ENCODE peak calls at places on chromosomes 4 and X, in five cellular contexts. U is PC-3, D is AG09309, R is Calu3, B is left lung. X is an unnamed sample.

GRCh38 chr4:105725623-105726022 is 17.0 kb downstream of the GSTCD start:
- DNase-seq in U (peak), D (no peak), R (no peak), B (no peak), X (no peak)

GRCh38 chr4:58247792-58248191 is 1137.6 kb upstream of the IGFBP7 start:
- DNase-seq in U (peak), D (no peak), R (no peak), B (no peak), X (no peak)

GRCh38 chrX:22987452-22987851 is 12.3 kb upstream of the DDX53 start:
- DNase-seq in U (no peak), D (no peak), R (no peak), B (no peak), X (no peak)

GRCh38 chr4:104989363-104989762 is 157.3 kb upstream of the TET2 start:
- DNase-seq in U (peak), D (no peak), R (no peak), B (no peak), X (no peak)

GRCh38 chr4:178814908-178815307 is 1372.7 kb upstream of the AGA start:
- DNase-seq in U (peak), D (no peak), R (no peak), B (no peak), X (no peak)

GRCh38 chr4:120517966-120518365 is 404.6 kb downstream of the PRDM5 start:
- DNase-seq in U (peak), D (peak), R (no peak), B (no peak), X (no peak)

GRCh38 chrX:8668797-8669196 is 63.1 kb downstream of the ANOS1 start:
- DNase-seq in U (no peak), D (no peak), R (peak), B (no peak), X (no peak)

GRCh38 chrX:55839480-55839879 is 121.9 kb downstream of the RRAGB start:
- DNase-seq in U (no peak), D (no peak), R (no peak), B (no peak), X (no peak)

GRCh38 chr4:13599159-13599558 is 28.4 kb downstream of the BOD1L1 start:
- DNase-seq in U (no peak), D (no peak), R (no peak), B (no peak), X (no peak)

GRCh38 chr4:142778430-142778829 is 67.7 kb downstream of the INPP4B start:
- DNase-seq in U (no peak), D (peak), R (no peak), B (no peak), X (no peak)

GRCh38 chrX:69236641-69237040 is 71.4 kb upstream of the PJA1 start:
- DNase-seq in U (no peak), D (no peak), R (no peak), B (no peak), X (no peak)

GRCh38 chr4:150769845-150770244 is 187.9 kb downstream of the MAB21L2 start:
- DNase-seq in U (peak), D (no peak), R (no peak), B (no peak), X (no peak)

GRCh38 chr4:113979973-113980615 is 647 bp upstream of the ARSJ start:
- DNase-seq in U (peak), D (no peak), R (no peak), B (no peak), X (no peak)

GRCh38 chrX:9912341-9912740 is 54.8 kb upstream of the CLDN34 start:
- DNase-seq in U (no peak), D (no peak), R (peak), B (no peak), X (no peak)

GRCh38 chrX:19487520-19488200 is 27.6 kb downstream of the MAP3K15 start:
- DNase-seq in U (no peak), D (no peak), R (peak), B (no peak), X (no peak)

GRCh38 chrX:19774905-19775304 is 112.5 kb downstream of the SH3KBP1 start:
- DNase-seq in U (no peak), D (no peak), R (no peak), B (no peak), X (no peak)

GRCh38 chr4:134777626-134778025 is 576.0 kb upstream of the PABPC4L start:
- DNase-seq in U (peak), D (no peak), R (peak), B (no peak), X (no peak)

GRCh38 chrX:47191331-47191730 is 2.3 kb upstream of the UBA1 start:
- DNase-seq in U (peak), D (no peak), R (peak), B (no peak), X (no peak)

GRCh38 chr4:143386812-143387211 is 50.1 kb downstream of the GAB1 start:
- DNase-seq in U (peak), D (no peak), R (no peak), B (no peak), X (no peak)

GRCh38 chr4:153205028-153205648 is 895 bp downstream of the TRIM2 start:
- DNase-seq in U (peak), D (no peak), R (peak), B (no peak), X (no peak)

GRCh38 chrX:55220119-55220794 is at the start of gene PAGE5:
- DNase-seq in U (no peak), D (no peak), R (no peak), B (no peak), X (no peak)

GRCh38 chrX:65586491-65586890 is 51.9 kb upstream of the LAS1L start:
- DNase-seq in U (peak), D (peak), R (no peak), B (no peak), X (no peak)

GRCh38 chr4:155846929-155847328 is 19.1 kb downstream of the ASIC5 start:
- DNase-seq in U (no peak), D (no peak), R (no peak), B (no peak), X (no peak)

GRCh38 chr4:27007507-27007906 is 146.9 kb downstream of the STIM2 start:
- DNase-seq in U (no peak), D (peak), R (no peak), B (no peak), X (no peak)

GRCh38 chr4:154634058-154634457 is 21.6 kb upstream of the FGG start:
- DNase-seq in U (no peak), D (no peak), R (no peak), B (no peak), X (no peak)

DNA sequence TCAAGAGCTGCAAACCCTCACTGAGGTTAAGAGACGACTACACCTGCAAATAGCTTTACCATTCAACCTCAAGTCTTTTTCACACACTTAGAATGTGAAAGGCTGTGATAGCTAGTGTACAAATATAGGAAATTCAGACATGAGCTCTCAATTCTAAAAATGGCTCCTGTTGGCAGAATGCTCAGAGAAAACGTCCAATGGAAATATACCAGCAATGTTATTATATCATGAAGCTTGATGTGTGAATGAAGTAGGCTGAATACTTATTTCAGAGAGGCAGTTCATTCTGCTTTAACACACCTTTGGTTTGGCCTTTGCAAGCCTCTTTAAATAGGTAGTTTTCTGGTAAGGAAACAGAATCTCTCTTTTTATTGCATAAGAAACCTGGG is 227.6 kb downstream of the ADAMTS3 start:
- DNase-seq in U (no peak), D (no peak), R (no peak), B (no peak), X (no peak)
- TF ChIP-seq CTCF in U (peak), D (no peak), R (no peak), B (no peak), X (no peak)

GRCh38 chrX:67781132-67781531 is 237.3 kb downstream of the AR start:
- DNase-seq in U (no peak), D (no peak), R (no peak), B (no peak), X (no peak)
- TF ChIP-seq CTCF in U (no peak), D (peak), R (no peak), B (no peak), X (no peak)

DNA sequence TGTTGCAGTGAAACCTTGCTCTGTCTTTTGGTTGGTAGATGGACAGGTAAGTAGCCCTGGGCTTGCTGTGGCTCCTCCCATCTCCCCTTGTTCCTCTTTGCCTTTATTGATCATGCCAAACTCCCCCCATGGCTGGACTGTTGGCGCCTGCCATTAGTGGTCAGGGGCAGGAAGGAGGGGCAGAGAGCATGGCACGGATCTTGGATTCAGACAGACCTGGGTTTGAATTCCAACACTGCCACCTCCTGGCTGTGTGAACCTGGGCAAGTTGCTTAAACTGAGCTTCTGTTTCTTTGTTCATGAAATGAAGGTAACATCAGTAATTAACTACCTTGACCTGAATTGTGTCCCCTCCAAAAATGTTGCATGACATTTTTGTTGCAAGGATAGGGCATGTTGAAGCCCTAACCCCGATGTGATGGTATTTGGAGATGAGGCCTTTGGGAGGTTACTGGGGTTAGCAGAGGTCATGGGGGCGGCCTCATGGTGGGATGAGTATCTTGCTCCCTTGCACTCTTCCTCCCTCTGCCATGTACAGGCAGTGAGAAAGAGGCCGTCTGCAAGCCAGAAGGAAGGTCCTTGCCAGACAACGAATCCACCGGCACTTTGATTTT is 6.0 kb downstream of the SLC2A9 start:
- DNase-seq in U (peak), D (no peak), R (peak), B (no peak), X (no peak)
- TF ChIP-seq CTCF in U (peak), D (peak), R (peak), B (peak), X (no peak)

GRCh38 chr4:108060686-108061321 is 71.1 kb downstream of the HADH start:
- DNase-seq in U (no peak), D (no peak), R (no peak), B (no peak), X (no peak)
- TF ChIP-seq CTCF in U (no peak), D (no peak), R (no peak), B (no peak), X (no peak)

DNA sequence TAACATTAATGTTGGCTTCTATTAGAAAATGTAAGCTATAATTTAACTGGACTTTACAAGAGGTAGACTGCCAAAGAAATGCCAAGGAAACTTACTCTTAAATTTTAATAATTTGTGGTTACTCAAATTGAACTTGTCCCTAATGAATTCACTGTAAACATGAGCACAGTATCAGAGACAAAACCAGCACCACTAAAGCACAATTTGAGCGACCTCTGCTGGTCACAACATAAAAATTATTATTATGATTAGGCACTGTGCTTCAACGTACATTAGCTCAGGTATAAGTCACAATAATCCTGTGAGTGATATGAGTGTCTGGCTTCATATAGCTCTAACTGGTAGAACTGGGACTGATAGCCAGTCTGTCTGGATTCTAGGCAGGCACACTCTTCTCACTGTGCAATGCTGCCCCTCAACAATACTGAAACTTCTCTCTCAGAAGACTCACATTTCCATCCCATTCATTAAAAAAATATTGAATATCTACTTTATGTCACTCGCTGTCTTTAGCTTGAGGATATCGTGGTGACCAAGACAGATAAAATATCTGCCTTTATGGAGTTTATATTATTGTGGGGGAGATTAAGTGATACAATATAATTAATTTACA is 8.0 kb downstream of the NUDT6 start:
- DNase-seq in U (peak), D (no peak), R (no peak), B (no peak), X (no peak)
- TF ChIP-seq CTCF in U (peak), D (peak), R (no peak), B (no peak), X (no peak)

GRCh38 chrX:17744896-17745523 is 7.7 kb downstream of the SCML1 start:
- DNase-seq in U (peak), D (no peak), R (no peak), B (no peak), X (no peak)
- TF ChIP-seq CTCF in U (peak), D (peak), R (peak), B (no peak), X (no peak)

DNA sequence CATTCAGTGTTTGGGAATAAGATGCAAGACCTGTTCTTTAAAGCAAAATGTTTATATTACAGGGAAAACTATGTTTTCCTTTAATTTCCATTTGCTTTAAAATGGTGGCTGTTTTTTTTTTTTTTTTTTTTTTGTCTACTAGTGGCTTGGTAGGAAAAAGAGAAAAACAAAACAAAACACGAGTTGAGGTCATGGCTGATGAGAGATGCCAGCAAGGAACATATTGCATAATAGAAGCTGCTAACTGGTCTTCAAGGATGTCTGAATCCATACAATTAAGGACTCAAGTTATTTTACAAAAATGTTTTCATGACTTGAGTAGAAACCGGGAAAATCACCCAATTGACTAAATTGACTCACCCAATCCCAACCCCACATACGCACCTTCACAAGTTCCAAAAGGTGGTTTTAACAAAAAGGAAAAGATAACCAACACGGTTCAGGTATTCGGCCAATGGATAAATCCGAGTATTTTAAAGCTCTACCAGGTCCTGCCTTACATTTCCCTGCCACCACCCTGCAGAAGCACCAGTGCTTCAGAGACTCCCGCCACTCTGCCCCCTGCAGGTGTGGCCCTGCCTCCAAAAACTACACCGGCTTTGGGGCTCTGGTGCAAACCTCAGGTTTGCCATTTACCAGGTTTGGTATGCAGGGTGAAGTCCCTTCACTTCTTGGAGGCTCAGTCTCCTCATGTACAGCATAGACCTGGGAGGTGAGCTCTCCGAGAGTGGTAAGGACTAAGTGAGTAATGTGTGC is 27.1 kb downstream of the PIR start:
- DNase-seq in U (peak), D (no peak), R (peak), B (no peak), X (no peak)
- TF ChIP-seq CTCF in U (peak), D (peak), R (no peak), B (no peak), X (no peak)